ENCODE peak calls at places on chromosomes 13 and 19, in seven cellular contexts. Y is endothelial cell, U is cardiac muscle cell, X is WTC11, K is heart right ventricle, B is Calu3, G is fibroblast of lung. W is an unnamed sample.

GRCh38 chr13:69124996-69125395 is 982.6 kb upstream of the ATXN8OS start:
- DNase-seq in X (no peak), G (no peak), K (no peak), Y (no peak), B (no peak), U (no peak), W (no peak)

GRCh38 chr19:29450306-29450705 is 75.5 kb upstream of the VSTM2B start:
- DNase-seq in K (no peak), U (no peak), G (no peak), B (no peak), Y (no peak), X (no peak), W (no peak)

GRCh38 chr19:31658993-31659896 is 310.0 kb upstream of the TSHZ3 start:
- DNase-seq in Y (no peak), U (no peak), K (no peak), B (no peak), X (no peak), G (no peak), W (no peak)

GRCh38 chr19:46834121-46834520 is 16.5 kb downstream of the AP2S1 start:
- DNase-seq in G (no peak), Y (no peak), X (no peak), U (no peak), B (no peak), K (no peak), W (no peak)

GRCh38 chr19:51226068-51226467 is 1.2 kb downstream of the CD33 start:
- DNase-seq in K (no peak), U (no peak), G (no peak), X (no peak), Y (no peak), B (no peak), W (no peak)

GRCh38 chr19:51472607-51473006 is 5.7 kb upstream of the CEACAM18 start:
- DNase-seq in B (no peak), U (no peak), G (no peak), K (no peak), X (no peak), Y (no peak), W (no peak)

GRCh38 chr19:58556633-58557252 is 1.7 kb downstream of the UBE2M start:
- DNase-seq in Y (no peak), X (no peak), K (no peak), U (no peak), B (no peak), G (no peak), W (no peak)

GRCh38 chr13:68908879-68909278 is 1198.7 kb upstream of the ATXN8OS start:
- DNase-seq in G (no peak), K (no peak), X (no peak), U (no peak), Y (no peak), B (no peak), W (no peak)

GRCh38 chr13:24050796-24051715 is 109.5 kb upstream of the SPATA13 start:
- DNase-seq in B (no peak), K (no peak), U (no peak), Y (no peak), G (no peak), X (no peak), W (no peak)

GRCh38 chr13:112725346-112726017 is 35.6 kb downstream of the ATP11A start:
- DNase-seq in Y (no peak), B (no peak), U (no peak), X (no peak), G (peak; percentile 58), K (no peak), W (no peak)

GRCh38 chr13:50075619-50076097 is 60.4 kb downstream of the KCNRG start:
- DNase-seq in X (no peak), U (no peak), G (no peak), B (no peak), K (no peak), Y (no peak), W (no peak)

GRCh38 chr19:29420482-29421185 is 105.2 kb upstream of the VSTM2B start:
- DNase-seq in B (no peak), Y (no peak), U (no peak), X (no peak), G (no peak), K (no peak), W (no peak)

GRCh38 chr13:35720690-35721554 is 244.4 kb upstream of the MAB21L1 start:
- DNase-seq in G (peak; percentile 39), B (peak; percentile 58), X (peak; percentile 87), Y (peak; percentile 75), K (peak; percentile 56), U (peak; percentile 71), W (no peak)

GRCh38 chr19:35846038-35846668 is 6.2 kb downstream of the NPHS1 start:
- DNase-seq in K (no peak), U (no peak), X (peak; percentile 34), B (no peak), Y (no peak), G (no peak), W (no peak)

GRCh38 chr19:35039881-35040456 is 1.6 kb upstream of the HPN start:
- DNase-seq in G (no peak), U (no peak), K (no peak), Y (no peak), X (no peak), B (no peak), W (no peak)

GRCh38 chr13:23817136-23817535 is 72.1 kb downstream of the MIPEP start:
- DNase-seq in B (no peak), Y (no peak), U (no peak), K (no peak), G (no peak), X (no peak), W (no peak)

GRCh38 chr13:102040812-102041211 is 361.0 kb downstream of the FGF14 start:
- DNase-seq in B (no peak), G (no peak), Y (no peak), K (no peak), U (no peak), X (no peak), W (no peak)

GRCh38 chr19:3699071-3699740 is 1.1 kb downstream of the PIP5K1C start:
- DNase-seq in U (peak; percentile 56), B (no peak), Y (no peak), K (peak; percentile 49), G (peak; percentile 50), X (no peak), W (no peak)

GRCh38 chr19:48810151-48810550 is 678 bp downstream of the BCAT2 start:
- DNase-seq in B (no peak), Y (no peak), G (no peak), U (no peak), K (no peak), X (no peak), W (no peak)

GRCh38 chr19:48814895-48815294 is 4.1 kb upstream of the BCAT2 start:
- DNase-seq in B (no peak), U (no peak), G (no peak), X (no peak), K (no peak), Y (no peak), W (no peak)

GRCh38 chr19:48815870-48816501 is 5.2 kb upstream of the BCAT2 start:
- DNase-seq in Y (no peak), X (no peak), K (no peak), U (no peak), B (peak; percentile 27), G (peak; percentile 11), W (no peak)

GRCh38 chr19:48812094-48812929 is 1.5 kb upstream of the BCAT2 start:
- DNase-seq in B (peak; percentile 93), K (peak; percentile 93), Y (peak; percentile 52), G (peak; percentile 70), U (peak; percentile 88), X (peak; percentile 92), W (no peak)

GRCh38 chr19:48813123-48813911 is 2.5 kb upstream of the BCAT2 start:
- DNase-seq in Y (no peak), B (no peak), X (peak; percentile 57), K (no peak), G (no peak), U (no peak), W (no peak)
- TF ChIP-seq CTCF in Y (peak; percentile 17), B (no peak), X (no peak), K (no peak), G (peak; percentile 27), U (peak; percentile 32), W (no peak)

GRCh38 chr13:60165391-60166099 is 1.8 kb upstream of the DIAPH3 start:
- DNase-seq in Y (no peak), G (peak; percentile 58), K (no peak), X (no peak), B (no peak), U (peak; percentile 85), W (no peak)

GRCh38 chr13:60174113-60174512 is 10.4 kb upstream of the DIAPH3 start:
- DNase-seq in K (no peak), G (no peak), B (no peak), U (no peak), Y (no peak), X (no peak), W (no peak)

GRCh38 chr13:60170414-60170813 is 6.7 kb upstream of the DIAPH3 start:
- DNase-seq in U (no peak), K (no peak), X (no peak), Y (no peak), G (no peak), B (no peak), W (no peak)

GRCh38 chr13:60167121-60167520 is 3.4 kb upstream of the DIAPH3 start:
- DNase-seq in X (no peak), B (no peak), Y (no peak), U (no peak), K (no peak), G (no peak), W (no peak)

GRCh38 chr13:60169239-60170031 is 5.7 kb upstream of the DIAPH3 start:
- DNase-seq in X (no peak), B (no peak), G (no peak), U (no peak), K (no peak), Y (no peak), W (no peak)
- TF ChIP-seq CTCF in X (no peak), B (no peak), G (no peak), U (no peak), K (no peak), Y (peak; percentile 21), W (no peak)

GRCh38 chr19:658916-659839 is 3.8 kb downstream of the RNF126 start:
- DNase-seq in X (no peak), B (no peak), G (peak; percentile 67), K (peak; percentile 66), Y (no peak), U (peak; percentile 29), W (no peak)

GRCh38 chr19:658059-658839 is 4.8 kb downstream of the RNF126 start:
- DNase-seq in U (no peak), B (no peak), G (no peak), K (peak; percentile 13), Y (no peak), X (no peak), W (no peak)

GRCh38 chr19:655691-656090 is 7.3 kb downstream of the RNF126 start:
- DNase-seq in G (no peak), U (no peak), B (no peak), K (peak; percentile 11), Y (no peak), X (no peak), W (no peak)

GRCh38 chr19:657611-658010 is 5.4 kb downstream of the RNF126 start:
- DNase-seq in U (no peak), X (no peak), G (no peak), K (peak; percentile 11), B (no peak), Y (no peak), W (no peak)

GRCh38 chr19:656751-657559 is 6.1 kb downstream of the RNF126 start:
- DNase-seq in B (no peak), U (no peak), K (peak; percentile 12), X (no peak), G (no peak), Y (no peak), W (no peak)
- TF ChIP-seq CTCF in B (no peak), U (no peak), K (no peak), X (no peak), G (no peak), Y (no peak), W (no peak)

GRCh38 chr13:91922969-91923592 is 524.7 kb downstream of the GPC5 start:
- DNase-seq in U (peak; percentile 16), B (no peak), X (no peak), G (no peak), Y (no peak), K (no peak), W (no peak)
- TF ChIP-seq CTCF in U (peak; percentile 25), B (no peak), X (no peak), G (no peak), Y (peak; percentile 77), K (no peak), W (peak; percentile 37)